ENCODE peak calls at places on chromosomes 5 and 9, in eight cellular contexts. B, C, E, S, O, Y, N and I are unnamed samples.

GRCh38 chr5:83927140-83927733 is 206.6 kb upstream of the HAPLN1 start:
- DNase-seq in N (peak), E (peak), O (peak), B (peak), C (no peak), S (peak), Y (peak), I (no peak)

GRCh38 chr5:99600952-99601351 is 672.1 kb upstream of the CHD1 start:
- DNase-seq in Y (no peak), S (no peak), N (no peak), E (no peak), O (no peak), C (no peak), B (no peak), I (no peak)

GRCh38 chr9:91066042-91066415 is 264.4 kb downstream of the SYK start:
- DNase-seq in C (no peak), E (no peak), Y (no peak), O (no peak), B (no peak), S (no peak), N (no peak), I (no peak)

GRCh38 chr9:32350682-32351081 is 33.8 kb upstream of the ACO1 start:
- DNase-seq in C (no peak), S (peak), Y (peak), O (no peak), B (no peak), E (no peak), N (peak), I (no peak)

GRCh38 chr5:80959768-80960442 is at the start of gene RASGRF2:
- DNase-seq in O (no peak), S (peak), C (no peak), Y (peak), E (peak), N (no peak), B (peak), I (peak)

GRCh38 chr9:113622600-113623400 is 159.3 kb downstream of the RGS3 start:
- DNase-seq in N (no peak), B (peak), Y (peak), S (peak), E (peak), O (no peak), C (peak), I (peak)

GRCh38 chr9:81693639-81694378 is 4.5 kb upstream of the TLE1 start:
- DNase-seq in B (no peak), S (no peak), Y (no peak), N (no peak), O (no peak), C (no peak), E (no peak), I (no peak)

GRCh38 chr5:31854625-31855526 is 215.9 kb downstream of the PDZD2 start:
- DNase-seq in O (peak), E (no peak), Y (peak), B (peak), S (peak), C (no peak), N (no peak), I (no peak)

GRCh38 chr9:134391319-134392231 is 65.3 kb downstream of the RXRA start:
- DNase-seq in B (no peak), O (no peak), S (no peak), Y (no peak), E (peak), C (no peak), N (no peak), I (peak)

GRCh38 chr5:142080248-142080647 is 28.3 kb upstream of the NDFIP1 start:
- DNase-seq in C (no peak), E (no peak), N (no peak), O (no peak), B (no peak), S (no peak), Y (no peak), I (no peak)

GRCh38 chr5:67066815-67067214 is 129.8 kb downstream of the CD180 start:
- DNase-seq in Y (no peak), O (no peak), E (no peak), N (no peak), B (peak), C (no peak), S (no peak), I (no peak)

GRCh38 chr5:171395042-171395441 is 7.4 kb downstream of the NPM1 start:
- DNase-seq in S (no peak), B (no peak), E (no peak), N (no peak), O (no peak), C (no peak), Y (no peak), I (no peak)

GRCh38 chr9:69223605-69224004 is 49.5 kb downstream of the TJP2 start:
- DNase-seq in O (no peak), S (peak), B (peak), E (no peak), Y (peak), N (peak), C (peak), I (peak)

GRCh38 chr9:100602302-100602930 is 24.5 kb downstream of the CAVIN4 start:
- DNase-seq in E (no peak), N (peak), B (peak), Y (peak), C (peak), S (peak), O (no peak), I (no peak)

GRCh38 chr5:76050131-76050530 is 33.1 kb upstream of the SV2C start:
- DNase-seq in N (no peak), Y (peak), S (no peak), B (no peak), C (no peak), O (no peak), E (no peak), I (no peak)

GRCh38 chr5:108382784-108383358 is 973 bp upstream of the FBXL17 start:
- DNase-seq in Y (peak), S (peak), E (no peak), B (peak), O (no peak), C (no peak), N (peak), I (no peak)

GRCh38 chr5:174053891-174054290 is 8.4 kb downstream of the NSG2 start:
- DNase-seq in C (no peak), E (no peak), S (no peak), B (no peak), Y (no peak), N (no peak), O (no peak), I (no peak)

GRCh38 chr9:137303893-137304382 is 1.9 kb upstream of the NRARP start:
- DNase-seq in S (no peak), C (no peak), E (no peak), O (peak), Y (no peak), N (no peak), B (no peak), I (no peak)

GRCh38 chr5:137075163-137075970 is 423.8 kb downstream of the SPOCK1 start:
- DNase-seq in S (peak), N (no peak), O (peak), Y (peak), E (no peak), C (peak), B (peak), I (peak)

GRCh38 chr9:68793605-68794343 is 88.7 kb downstream of the PIP5K1B start:
- DNase-seq in N (peak), Y (peak), S (no peak), C (no peak), E (no peak), B (no peak), O (no peak), I (no peak)

GRCh38 chr9:100601216-100601615 is 23.3 kb downstream of the CAVIN4 start:
- DNase-seq in E (no peak), C (no peak), S (peak), B (peak), Y (peak), N (peak), O (no peak), I (no peak)

GRCh38 chr9:136061405-136061804 is 33.7 kb downstream of the NACC2 start:
- DNase-seq in Y (no peak), B (no peak), O (no peak), E (no peak), C (no peak), S (no peak), N (no peak), I (peak)

GRCh38 chr5:87850843-87851242 is 417.8 kb downstream of the TMEM161B start:
- DNase-seq in S (no peak), C (no peak), E (no peak), B (no peak), Y (peak), N (no peak), O (no peak), I (no peak)

GRCh38 chr9:97978706-97979105 is 4.4 kb upstream of the ANP32B start:
- DNase-seq in C (no peak), B (no peak), O (no peak), N (no peak), Y (no peak), E (no peak), S (no peak), I (no peak)

GRCh38 chr9:93699650-93700049 is 123.3 kb downstream of the PHF2 start:
- DNase-seq in S (no peak), Y (no peak), B (no peak), C (no peak), O (no peak), N (no peak), E (peak), I (no peak)

GRCh38 chr9:21434202-21435014 is 5.8 kb upstream of the IFNA1 start:
- DNase-seq in Y (peak), B (peak), S (peak), E (peak), C (no peak), N (peak), O (no peak), I (no peak)

GRCh38 chr9:37818849-37819248 is 18.3 kb downstream of the DCAF10 start:
- DNase-seq in O (no peak), E (no peak), S (no peak), N (no peak), Y (no peak), C (no peak), B (no peak), I (no peak)

GRCh38 chr5:170216262-170216864 is 16.4 kb upstream of the C5orf58 start:
- DNase-seq in C (no peak), O (no peak), S (peak), Y (peak), E (no peak), B (peak), N (peak), I (no peak)

GRCh38 chr9:120857481-120857880 is 14.8 kb upstream of the PSMD5 start:
- DNase-seq in O (no peak), E (no peak), Y (no peak), N (no peak), C (no peak), B (no peak), S (no peak), I (no peak)

GRCh38 chr5:98461485-98461884 is 312.0 kb upstream of the RGMB start:
- DNase-seq in O (no peak), B (no peak), N (no peak), C (no peak), Y (peak), S (no peak), E (no peak), I (no peak)

GRCh38 chr9:133188006-133188842 is 20.8 kb downstream of the OBP2B start:
- DNase-seq in C (no peak), O (no peak), N (no peak), B (peak), E (no peak), Y (peak), S (peak), I (no peak)

GRCh38 chr9:34158362-34158869 is 20.4 kb upstream of the UBAP1 start:
- DNase-seq in C (peak), S (no peak), N (no peak), B (no peak), O (no peak), Y (peak), E (no peak), I (no peak)

GRCh38 chr5:59786271-59786805 is 107.2 kb downstream of the PDE4D start:
- DNase-seq in Y (peak), C (peak), S (no peak), B (peak), N (no peak), O (no peak), E (no peak), I (no peak)

GRCh38 chr5:28473531-28474107 is 1435.2 kb upstream of the CDH9 start:
- DNase-seq in N (no peak), O (no peak), B (peak), C (no peak), E (no peak), S (peak), Y (peak), I (no peak)

GRCh38 chr5:151319334-151319733 is 15.8 kb upstream of the SLC36A3 start:
- DNase-seq in O (no peak), E (no peak), S (peak), Y (peak), B (peak), C (no peak), N (no peak), I (no peak)

GRCh38 chr9:81605154-81605670 is 84.1 kb downstream of the TLE1 start:
- DNase-seq in C (no peak), Y (peak), N (no peak), O (no peak), S (no peak), B (no peak), E (no peak), I (no peak)

GRCh38 chr5:144944936-144945335 is 774.3 kb downstream of the KCTD16 start:
- DNase-seq in E (no peak), C (no peak), Y (no peak), O (no peak), S (no peak), N (no peak), B (no peak), I (no peak)

GRCh38 chr5:125555591-125555990 is 809.2 kb upstream of the ZNF608 start:
- DNase-seq in S (no peak), O (no peak), C (no peak), B (no peak), E (no peak), Y (no peak), N (no peak), I (no peak)

GRCh38 chr5:68053202-68053601 is 162.4 kb upstream of the PIK3R1 start:
- DNase-seq in E (no peak), Y (peak), B (no peak), C (no peak), S (no peak), O (no peak), N (no peak), I (no peak)